ENCODE peak calls at places on chromosomes 11 and 22, in five cellular contexts. One of them, this sample, is unnamed.

GRCh38 chr11:120273432-120273831 is 33.5 kb downstream of the POU2F3 start:
- DNase-seq in GM12878: no peak
- DNase-seq in NB4: no peak
- DNase-seq in endothelial cell of umbilical vein: no peak
- DNase-seq in HepG2: no peak
- DNase-seq in this sample: no peak

GRCh38 chr22:20211409-20211996 is 56.6 kb downstream of the RTN4R start:
- DNase-seq in NB4: no peak
- DNase-seq in GM12878: no peak
- DNase-seq in HepG2: no peak
- DNase-seq in endothelial cell of umbilical vein: no peak
- DNase-seq in this sample: no peak

GRCh38 chr11:126817523-126818450 is 182.8 kb downstream of the KIRREL3 start:
- DNase-seq in HepG2: no peak
- DNase-seq in NB4: no peak
- DNase-seq in endothelial cell of umbilical vein: no peak
- DNase-seq in GM12878: no peak
- DNase-seq in this sample: no peak

GRCh38 chr11:119814766-119815165 is 85.8 kb upstream of the NECTIN1 start:
- DNase-seq in NB4: no peak
- DNase-seq in endothelial cell of umbilical vein: no peak
- DNase-seq in HepG2: no peak
- DNase-seq in GM12878: no peak
- DNase-seq in this sample: no peak

GRCh38 chr11:9972917-9973504 is 309.1 kb downstream of the SWAP70 start:
- DNase-seq in endothelial cell of umbilical vein: peak
- DNase-seq in HepG2: peak
- DNase-seq in NB4: peak
- DNase-seq in GM12878: no peak
- DNase-seq in this sample: peak

GRCh38 chr22:33073989-33074391 is 15.8 kb upstream of the SYN3 start:
- DNase-seq in NB4: no peak
- DNase-seq in HepG2: no peak
- DNase-seq in GM12878: no peak
- DNase-seq in endothelial cell of umbilical vein: no peak
- DNase-seq in this sample: peak

GRCh38 chr11:100759106-100759505 is 72.0 kb downstream of the ARHGAP42 start:
- DNase-seq in GM12878: no peak
- DNase-seq in NB4: no peak
- DNase-seq in endothelial cell of umbilical vein: no peak
- DNase-seq in HepG2: no peak
- DNase-seq in this sample: no peak

GRCh38 chr11:113546757-113547507 is 71.7 kb upstream of the DRD2 start:
- DNase-seq in HepG2: no peak
- DNase-seq in GM12878: no peak
- DNase-seq in endothelial cell of umbilical vein: no peak
- DNase-seq in NB4: no peak
- DNase-seq in this sample: no peak

GRCh38 chr22:44342347-44342956 is 29.7 kb upstream of the SHISAL1 start:
- DNase-seq in GM12878: no peak
- DNase-seq in NB4: no peak
- DNase-seq in endothelial cell of umbilical vein: no peak
- DNase-seq in HepG2: no peak
- DNase-seq in this sample: no peak

GRCh38 chr11:106161775-106162174 is 84.3 kb downstream of the AASDHPPT start:
- DNase-seq in GM12878: no peak
- DNase-seq in NB4: no peak
- DNase-seq in HepG2: no peak
- DNase-seq in endothelial cell of umbilical vein: no peak
- DNase-seq in this sample: no peak

GRCh38 chr22:22576244-22576988 is 17.4 kb upstream of the PRAME start:
- DNase-seq in HepG2: peak
- DNase-seq in NB4: peak
- DNase-seq in GM12878: no peak
- DNase-seq in endothelial cell of umbilical vein: peak
- DNase-seq in this sample: peak

GRCh38 chr11:26134481-26135355 is 197.2 kb upstream of the ANO3 start:
- DNase-seq in endothelial cell of umbilical vein: peak
- DNase-seq in HepG2: peak
- DNase-seq in GM12878: no peak
- DNase-seq in NB4: peak
- DNase-seq in this sample: no peak

GRCh38 chr11:61122761-61123160 is 20.5 kb downstream of the CD5 start:
- DNase-seq in endothelial cell of umbilical vein: no peak
- DNase-seq in HepG2: no peak
- DNase-seq in GM12878: no peak
- DNase-seq in NB4: no peak
- DNase-seq in this sample: no peak

GRCh38 chr11:20501971-20502370 is 97.4 kb upstream of the SLC6A5 start:
- DNase-seq in HepG2: no peak
- DNase-seq in endothelial cell of umbilical vein: peak
- DNase-seq in NB4: no peak
- DNase-seq in GM12878: no peak
- DNase-seq in this sample: no peak

GRCh38 chr11:2904153-2905052 is 18.8 kb upstream of the CDKN1C start:
- DNase-seq in endothelial cell of umbilical vein: no peak
- DNase-seq in GM12878: no peak
- DNase-seq in HepG2: no peak
- DNase-seq in NB4: no peak
- DNase-seq in this sample: no peak

GRCh38 chr11:117371453-117371852 is 43.8 kb downstream of the CEP164 start:
- DNase-seq in HepG2: no peak
- DNase-seq in GM12878: no peak
- DNase-seq in endothelial cell of umbilical vein: no peak
- DNase-seq in NB4: no peak
- DNase-seq in this sample: no peak
- TF ChIP-seq MYC in HepG2: no peak
- TF ChIP-seq MYC in GM12878: no peak
- TF ChIP-seq MYC in endothelial cell of umbilical vein: no peak
- TF ChIP-seq MYC in NB4: no peak
- TF ChIP-seq MYC in this sample: no peak

GRCh38 chr22:48306785-48307570 is 1520.7 kb downstream of the BRD1 start:
- DNase-seq in endothelial cell of umbilical vein: no peak
- DNase-seq in GM12878: no peak
- DNase-seq in HepG2: no peak
- DNase-seq in NB4: no peak
- DNase-seq in this sample: no peak
- TF ChIP-seq MYC in endothelial cell of umbilical vein: no peak
- TF ChIP-seq MYC in GM12878: no peak
- TF ChIP-seq MYC in HepG2: no peak
- TF ChIP-seq MYC in NB4: no peak
- TF ChIP-seq MYC in this sample: no peak

GRCh38 chr11:86737752-86738151 is 62.6 kb upstream of the PRSS23 start:
- DNase-seq in GM12878: no peak
- DNase-seq in HepG2: no peak
- DNase-seq in endothelial cell of umbilical vein: peak
- DNase-seq in NB4: no peak
- DNase-seq in this sample: peak

GRCh38 chr11:86736303-86737143 is 63.8 kb upstream of the PRSS23 start:
- DNase-seq in NB4: no peak
- DNase-seq in endothelial cell of umbilical vein: peak
- DNase-seq in HepG2: no peak
- DNase-seq in GM12878: no peak
- DNase-seq in this sample: no peak

GRCh38 chr11:86738615-86739014 is 61.7 kb upstream of the PRSS23 start:
- DNase-seq in HepG2: no peak
- DNase-seq in NB4: no peak
- DNase-seq in endothelial cell of umbilical vein: peak
- DNase-seq in GM12878: no peak
- DNase-seq in this sample: no peak

GRCh38 chr11:86737223-86737622 is 63.1 kb upstream of the PRSS23 start:
- DNase-seq in NB4: no peak
- DNase-seq in endothelial cell of umbilical vein: no peak
- DNase-seq in HepG2: no peak
- DNase-seq in GM12878: no peak
- DNase-seq in this sample: no peak

GRCh38 chr11:86735462-86736302 is 63.3 kb upstream of the ME3 start:
- DNase-seq in HepG2: no peak
- DNase-seq in endothelial cell of umbilical vein: peak
- DNase-seq in GM12878: no peak
- DNase-seq in NB4: no peak
- DNase-seq in this sample: peak
- TF ChIP-seq MYC in HepG2: no peak
- TF ChIP-seq MYC in endothelial cell of umbilical vein: no peak
- TF ChIP-seq MYC in GM12878: no peak
- TF ChIP-seq MYC in NB4: no peak
- TF ChIP-seq MYC in this sample: no peak

DNA sequence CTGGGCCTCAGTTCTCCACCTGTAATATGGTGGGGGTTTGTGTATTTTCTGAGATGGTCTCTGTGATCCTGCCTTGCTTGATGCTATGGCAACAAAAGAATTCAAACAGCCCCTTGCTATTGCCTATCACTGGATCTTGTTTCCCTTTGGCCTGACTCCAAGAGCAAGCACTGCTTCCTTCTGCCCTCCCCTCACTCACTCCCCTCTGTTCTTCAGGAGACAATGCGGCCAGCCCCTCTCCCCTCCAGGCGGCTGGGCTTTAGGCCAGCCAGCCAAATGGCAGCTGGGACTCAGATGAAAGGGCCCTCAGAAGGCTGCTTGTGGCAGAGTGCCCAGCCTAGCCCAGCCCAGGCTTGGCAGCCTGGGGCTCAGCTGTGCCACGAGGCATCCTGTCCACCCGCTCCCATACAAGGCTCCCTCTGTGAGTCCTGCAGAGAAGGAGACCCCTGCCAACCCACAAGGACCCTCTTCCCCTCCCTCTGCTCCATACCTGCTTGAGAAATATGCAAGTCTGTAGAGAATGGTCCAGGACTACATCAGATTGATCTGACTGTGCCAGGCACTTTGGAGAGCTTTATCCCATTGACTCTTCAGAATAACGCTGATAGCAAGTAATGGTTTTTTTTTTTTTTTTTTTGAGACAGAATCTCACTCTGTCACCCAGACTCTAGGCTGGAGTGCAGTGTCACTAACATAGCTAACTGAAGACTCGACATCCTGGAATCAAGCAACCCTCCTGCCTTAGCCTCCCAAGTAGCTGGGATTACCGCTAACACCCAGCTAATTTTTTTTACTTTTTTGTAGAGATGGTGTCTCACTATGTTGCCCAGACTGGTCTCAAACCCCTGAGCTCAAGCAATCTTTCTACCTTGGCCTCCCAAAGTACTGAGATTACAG is 7.6 kb upstream of the KCTD14 start:
- DNase-seq in GM12878: no peak
- DNase-seq in endothelial cell of umbilical vein: peak
- DNase-seq in NB4: no peak
- DNase-seq in HepG2: peak
- DNase-seq in this sample: peak
- TF ChIP-seq MYC in GM12878: no peak
- TF ChIP-seq MYC in endothelial cell of umbilical vein: no peak
- TF ChIP-seq MYC in NB4: no peak
- TF ChIP-seq MYC in HepG2: no peak
- TF ChIP-seq MYC in this sample: no peak

This sample was measured in A549.